ENCODE peak calls at places on chromosomes 4 and X, in five cellular contexts. L is B cell, O is AG09309, P is nephron progenitor cell, D is fibroblast of pulmonary artery. H is an unnamed sample.

GRCh38 chrX:39559229-39559628 is 538.5 kb downstream of the BCOR start:
- DNase-seq in D (no peak), L (no peak), P (no peak), O (no peak), H (no peak)

GRCh38 chr4:174069848-174070330 is 213.6 kb downstream of the FBXO8 start:
- DNase-seq in O (no peak), L (no peak), D (no peak), P (no peak), H (no peak)

GRCh38 chr4:153804742-153805141 is 15.9 kb upstream of the SFRP2 start:
- DNase-seq in L (no peak), D (no peak), O (no peak), P (no peak), H (no peak)

GRCh38 chr4:102439835-102440234 is 61.3 kb upstream of the NFKB1 start:
- DNase-seq in D (peak; percentile 92), L (no peak), O (peak; percentile 76), P (no peak), H (no peak)

GRCh38 chr4:39134674-39135073 is 47.7 kb upstream of the WDR19 start:
- DNase-seq in L (no peak), O (no peak), P (no peak), D (no peak), H (no peak)

GRCh38 chr4:1567808-1568581 is 116.1 kb downstream of the FAM53A start:
- DNase-seq in P (peak; percentile 20), D (no peak), O (no peak), L (no peak), H (peak; percentile 32)

GRCh38 chr4:52959545-52959944 is 97.4 kb downstream of the RASL11B start:
- DNase-seq in L (no peak), D (peak; percentile 44), P (no peak), O (peak; percentile 79), H (no peak)

GRCh38 chr4:16993966-16994840 is 95.8 kb upstream of the LDB2 start:
- DNase-seq in D (no peak), P (no peak), L (no peak), O (no peak), H (no peak)

GRCh38 chr4:1460967-1461868 is 55.0 kb upstream of the NKX1-1 start:
- DNase-seq in L (no peak), O (no peak), D (no peak), P (no peak), H (no peak)

GRCh38 chrX:46758163-46758955 is 559 bp downstream of the SLC9A7 start:
- DNase-seq in P (no peak), L (no peak), D (no peak), O (no peak), H (peak; percentile 29)

GRCh38 chr4:48370260-48371134 is 29.2 kb downstream of the SLAIN2 start:
- DNase-seq in D (no peak), O (no peak), L (no peak), P (no peak), H (no peak)

GRCh38 chr4:150402968-150403367 is 179.0 kb upstream of the MAB21L2 start:
- DNase-seq in D (no peak), L (peak; percentile 15), O (no peak), P (no peak), H (peak; percentile 40)

GRCh38 chr4:149766135-149766534 is 49.5 kb downstream of the IQCM start:
- DNase-seq in O (no peak), D (no peak), L (no peak), P (no peak), H (no peak)

GRCh38 chrX:118745570-118745969 is 18.2 kb downstream of the IL13RA1 start:
- DNase-seq in L (no peak), D (peak; percentile 24), P (no peak), O (no peak), H (no peak)

GRCh38 chr4:1504786-1505500 is 98.7 kb upstream of the NKX1-1 start:
- DNase-seq in L (no peak), D (no peak), O (no peak), P (no peak), H (no peak)

GRCh38 chr4:120691536-120691935 is 231.0 kb downstream of the PRDM5 start:
- DNase-seq in O (no peak), P (no peak), D (peak; percentile 50), L (no peak), H (no peak)

GRCh38 chr4:119739796-119740195 is 111.2 kb upstream of the PDE5A start:
- DNase-seq in L (no peak), O (no peak), P (no peak), D (no peak), H (no peak)

GRCh38 chrX:150303386-150304097 is 59.6 kb upstream of the MAMLD1 start:
- DNase-seq in O (no peak), D (no peak), L (no peak), P (no peak), H (no peak)

GRCh38 chrX:30876367-30876766 is 12.7 kb downstream of the TAB3 start:
- DNase-seq in L (no peak), D (no peak), O (no peak), P (no peak), H (no peak)

GRCh38 chr4:38768968-38769394 is 13.8 kb downstream of the TLR10 start:
- DNase-seq in O (no peak), D (peak; percentile 51), P (no peak), L (peak; percentile 25), H (no peak)

GRCh38 chrX:119004920-119005524 is 30.6 kb downstream of the LONRF3 start:
- DNase-seq in P (peak; percentile 59), O (no peak), L (peak; percentile 66), D (peak; percentile 51), H (peak; percentile 54)

GRCh38 chrX:147183161-147183560 is 368.6 kb upstream of the CXorf51A start:
- DNase-seq in P (no peak), O (no peak), D (no peak), L (no peak), H (no peak)

GRCh38 chr4:54254116-54254914 is 25.2 kb downstream of the PDGFRA start:
- DNase-seq in P (no peak), L (no peak), O (no peak), D (no peak), H (no peak)

GRCh38 chrX:108312938-108313337 is 125.3 kb downstream of the COL4A6 start:
- DNase-seq in L (no peak), P (peak; percentile 48), D (peak; percentile 48), O (no peak), H (no peak)

GRCh38 chrX:79081895-79082512 is 62.5 kb upstream of the GPR174 start:
- DNase-seq in L (peak; percentile 67), D (peak; percentile 48), O (peak; percentile 1), P (peak; percentile 1), H (peak; percentile 46)

GRCh38 chr4:156788782-156789181 is 182.8 kb downstream of the PDGFC start:
- DNase-seq in P (no peak), L (no peak), O (no peak), D (no peak), H (no peak)

GRCh38 chr4:185039508-185040273 is 21.4 kb downstream of the HELT start:
- DNase-seq in D (peak; percentile 81), L (peak; percentile 69), P (peak; percentile 51), O (peak; percentile 10), H (peak; percentile 67)

GRCh38 chr4:28636971-28637370 is 1776.3 kb downstream of the STIM2 start:
- DNase-seq in D (no peak), O (no peak), L (no peak), P (no peak), H (no peak)

GRCh38 chr4:129428454-129428853 is 332.5 kb downstream of the C4orf33 start:
- DNase-seq in L (no peak), O (no peak), D (no peak), P (no peak), H (no peak)

GRCh38 chr4:149993030-149993429 is 85.2 kb upstream of the DCLK2 start:
- DNase-seq in O (no peak), D (no peak), L (no peak), P (no peak), H (peak; percentile 6)

GRCh38 chrX:153420851-153421599 is 9.8 kb downstream of the ZFP92 start:
- DNase-seq in P (no peak), L (no peak), D (no peak), O (no peak), H (no peak)
- TF ChIP-seq CTCF in P (no peak), L (no peak), D (no peak), O (no peak), H (no peak)

GRCh38 chrX:54891573-54891972 is 29.1 kb upstream of the TRO start:
- DNase-seq in D (peak; percentile 59), O (peak; percentile 2), P (peak; percentile 3), L (peak; percentile 39), H (peak; percentile 46)
- TF ChIP-seq CTCF in D (peak; percentile 48), O (peak; percentile 48), P (no peak), L (peak; percentile 39), H (peak; percentile 40)

GRCh38 chr4:8585721-8586161 is 5.5 kb downstream of the GPR78 start:
- DNase-seq in P (no peak), L (no peak), O (no peak), D (no peak), H (no peak)

GRCh38 chr4:8587469-8588195 is 4.9 kb upstream of the CPZ start:
- DNase-seq in L (no peak), D (no peak), P (no peak), O (no peak), H (no peak)

GRCh38 chr4:8588196-8588470 is 4.4 kb upstream of the CPZ start:
- DNase-seq in O (no peak), L (no peak), D (no peak), P (no peak), H (no peak)

GRCh38 chr4:8586246-8586645 is 6.1 kb downstream of the GPR78 start:
- DNase-seq in D (no peak), O (no peak), L (no peak), P (no peak), H (no peak)

DNA sequence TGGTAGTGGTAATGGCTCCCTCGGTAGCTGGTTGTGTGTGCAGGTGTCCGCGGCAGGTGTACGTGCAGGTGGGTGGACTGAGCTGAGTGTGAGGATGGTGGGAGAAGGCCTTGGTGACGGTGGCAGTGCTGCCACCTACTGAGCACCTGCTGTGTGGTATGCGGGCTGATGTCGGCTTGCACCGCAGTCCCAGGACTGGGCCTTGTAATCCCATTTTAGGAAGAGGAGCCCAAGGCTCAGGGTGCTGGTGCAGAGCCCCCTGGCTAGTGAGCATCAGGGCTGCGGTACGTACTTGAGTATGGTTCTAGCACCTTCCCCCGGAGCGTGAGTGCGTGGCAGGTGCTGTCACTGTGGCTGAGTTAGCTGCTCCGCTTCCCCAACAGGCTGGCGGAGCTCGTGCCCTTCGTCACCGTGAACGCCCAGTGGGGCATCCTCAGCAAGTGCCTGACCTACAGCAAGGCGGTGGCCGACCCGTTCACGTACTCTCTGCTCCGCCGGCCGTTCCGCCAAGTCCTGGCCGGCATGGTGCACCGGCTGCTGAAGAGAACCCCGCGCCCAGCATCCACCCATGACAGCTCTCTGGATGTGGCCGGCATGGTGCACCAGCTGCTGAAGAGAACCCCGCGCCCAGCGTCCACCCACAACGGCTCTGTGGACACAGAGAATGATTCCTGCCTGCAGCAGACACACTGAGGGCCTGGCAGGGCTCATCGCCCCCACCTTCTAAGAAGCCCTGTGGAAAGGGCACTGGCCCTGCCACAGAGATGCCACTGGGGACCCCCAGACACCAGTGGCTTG is 5.7 kb upstream of the CPZ start:
- DNase-seq in D (no peak), P (no peak), L (no peak), O (no peak), H (no peak)
- TF ChIP-seq CTCF in D (no peak), P (no peak), L (no peak), O (no peak), H (no peak)

DNA sequence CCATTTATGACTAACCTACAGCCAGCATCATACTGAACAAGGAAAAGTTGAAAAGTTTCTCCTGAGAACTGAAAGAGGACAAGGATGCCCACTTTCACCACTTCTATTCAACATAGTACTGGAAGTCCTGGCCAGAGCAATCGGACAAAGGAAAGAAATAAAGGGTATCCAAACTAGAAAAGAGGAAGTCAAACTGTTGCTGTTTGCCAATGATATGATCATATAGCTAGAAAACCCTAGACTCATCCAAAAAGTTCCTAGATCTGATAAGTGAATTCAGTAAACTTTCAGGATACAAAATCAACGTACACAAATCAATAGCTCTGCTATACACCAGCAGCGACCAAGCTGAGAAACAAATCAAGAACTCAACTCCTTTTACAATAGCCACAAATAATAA is 64.5 kb downstream of the CENPC start:
- DNase-seq in P (no peak), L (no peak), D (no peak), O (no peak), H (no peak)
- TF ChIP-seq CTCF in P (no peak), L (no peak), D (no peak), O (no peak), H (no peak)

H was measured in activated CD8-positive, alpha-beta T cell treated with anti-CD3 and anti-CD28 coated beads for 36 hours.